ENCODE peak calls at places on chromosomes 11 and 22, in seven cellular contexts. One of them, this sample, is unnamed.

GRCh38 chr22:49116486-49116885 is 711.2 kb downstream of the BRD1 start:
- DNase-seq in psoas muscle: no peak
- DNase-seq in H7: peak; percentile 36
- DNase-seq in right atrium auricular region: no peak
- DNase-seq in prostate gland: no peak
- DNase-seq in stomach: no peak
- DNase-seq in AG04450: no peak
- DNase-seq in this sample: no peak

GRCh38 chr11:9280655-9281301 is 15.6 kb upstream of the DENND5A start:
- DNase-seq in psoas muscle: no peak
- DNase-seq in right atrium auricular region: peak; percentile 51
- DNase-seq in prostate gland: peak; percentile 69
- DNase-seq in H7: no peak
- DNase-seq in stomach: peak; percentile 57
- DNase-seq in AG04450: no peak
- DNase-seq in this sample: no peak

GRCh38 chr22:32202539-32203180 is 2.2 kb downstream of the RFPL2 start:
- DNase-seq in prostate gland: peak; percentile 53
- DNase-seq in H7: peak; percentile 79
- DNase-seq in stomach: peak; percentile 52
- DNase-seq in right atrium auricular region: no peak
- DNase-seq in AG04450: no peak
- DNase-seq in psoas muscle: no peak
- DNase-seq in this sample: peak; percentile 67

GRCh38 chr11:111166655-111167054 is 78.9 kb upstream of the POU2AF2 start:
- DNase-seq in H7: no peak
- DNase-seq in stomach: no peak
- DNase-seq in psoas muscle: no peak
- DNase-seq in AG04450: no peak
- DNase-seq in right atrium auricular region: no peak
- DNase-seq in prostate gland: no peak
- DNase-seq in this sample: no peak

GRCh38 chr22:33073989-33074391 is 15.8 kb upstream of the SYN3 start:
- DNase-seq in psoas muscle: no peak
- DNase-seq in prostate gland: no peak
- DNase-seq in stomach: no peak
- DNase-seq in right atrium auricular region: no peak
- DNase-seq in AG04450: no peak
- DNase-seq in H7: no peak
- DNase-seq in this sample: no peak

GRCh38 chr11:58465690-58466089 is 23.7 kb upstream of the OR5B12 start:
- DNase-seq in psoas muscle: no peak
- DNase-seq in AG04450: no peak
- DNase-seq in prostate gland: no peak
- DNase-seq in H7: no peak
- DNase-seq in stomach: no peak
- DNase-seq in right atrium auricular region: no peak
- DNase-seq in this sample: no peak

GRCh38 chr11:75323609-75324008 is 27.9 kb downstream of the ARRB1 start:
- DNase-seq in psoas muscle: no peak
- DNase-seq in stomach: peak; percentile 75
- DNase-seq in right atrium auricular region: no peak
- DNase-seq in prostate gland: no peak
- DNase-seq in AG04450: no peak
- DNase-seq in H7: peak; percentile 60
- DNase-seq in this sample: no peak

GRCh38 chr22:37218771-37219411 is 6.6 kb upstream of the SSTR3 start:
- DNase-seq in prostate gland: no peak
- DNase-seq in right atrium auricular region: no peak
- DNase-seq in H7: no peak
- DNase-seq in psoas muscle: no peak
- DNase-seq in AG04450: no peak
- DNase-seq in stomach: no peak
- DNase-seq in this sample: no peak

GRCh38 chr11:87223816-87224215 is 186.1 kb downstream of the TMEM135 start:
- DNase-seq in right atrium auricular region: no peak
- DNase-seq in psoas muscle: no peak
- DNase-seq in prostate gland: no peak
- DNase-seq in stomach: no peak
- DNase-seq in H7: no peak
- DNase-seq in AG04450: no peak
- DNase-seq in this sample: no peak

GRCh38 chr11:94641167-94641761 is 74.1 kb downstream of the PIWIL4 start:
- DNase-seq in stomach: no peak
- DNase-seq in prostate gland: no peak
- DNase-seq in AG04450: no peak
- DNase-seq in H7: no peak
- DNase-seq in right atrium auricular region: peak; percentile 65
- DNase-seq in psoas muscle: peak; percentile 27
- DNase-seq in this sample: no peak

GRCh38 chr11:115720537-115721308 is 216.5 kb upstream of the CADM1 start:
- DNase-seq in AG04450: no peak
- DNase-seq in right atrium auricular region: no peak
- DNase-seq in prostate gland: no peak
- DNase-seq in psoas muscle: no peak
- DNase-seq in stomach: no peak
- DNase-seq in H7: no peak
- DNase-seq in this sample: no peak

GRCh38 chr22:17120281-17120680 is 879 bp downstream of the TMEM121B start:
- DNase-seq in right atrium auricular region: no peak
- DNase-seq in H7: peak; percentile 95
- DNase-seq in AG04450: no peak
- DNase-seq in stomach: peak; percentile 51
- DNase-seq in psoas muscle: peak; percentile 68
- DNase-seq in prostate gland: peak; percentile 55
- DNase-seq in this sample: no peak

GRCh38 chr11:81000334-81001100 is 1559.7 kb upstream of the TENM4 start:
- DNase-seq in prostate gland: no peak
- DNase-seq in H7: no peak
- DNase-seq in right atrium auricular region: no peak
- DNase-seq in AG04450: no peak
- DNase-seq in stomach: no peak
- DNase-seq in psoas muscle: no peak
- DNase-seq in this sample: no peak

GRCh38 chr11:34644669-34645406 is 23.9 kb downstream of the EHF start:
- DNase-seq in H7: no peak
- DNase-seq in right atrium auricular region: no peak
- DNase-seq in stomach: no peak
- DNase-seq in AG04450: peak; percentile 59
- DNase-seq in prostate gland: no peak
- DNase-seq in psoas muscle: no peak
- DNase-seq in this sample: no peak

GRCh38 chr11:11324090-11324489 is 29.0 kb downstream of the CSNK2A3 start:
- DNase-seq in psoas muscle: no peak
- DNase-seq in stomach: no peak
- DNase-seq in right atrium auricular region: no peak
- DNase-seq in prostate gland: no peak
- DNase-seq in H7: no peak
- DNase-seq in AG04450: no peak
- DNase-seq in this sample: no peak

GRCh38 chr22:44526431-44527115 is 28.5 kb upstream of the RTL6 start:
- DNase-seq in right atrium auricular region: peak; percentile 47
- DNase-seq in stomach: no peak
- DNase-seq in psoas muscle: no peak
- DNase-seq in AG04450: no peak
- DNase-seq in prostate gland: no peak
- DNase-seq in H7: no peak
- DNase-seq in this sample: no peak

GRCh38 chr11:3939651-3940190 is 84.3 kb downstream of the STIM1 start:
- DNase-seq in prostate gland: no peak
- DNase-seq in H7: no peak
- DNase-seq in psoas muscle: no peak
- DNase-seq in stomach: no peak
- DNase-seq in right atrium auricular region: no peak
- DNase-seq in AG04450: no peak
- DNase-seq in this sample: no peak

GRCh38 chr22:27438271-27438980 is 363.1 kb downstream of the MN1 start:
- DNase-seq in psoas muscle: no peak
- DNase-seq in H7: peak; percentile 61
- DNase-seq in right atrium auricular region: no peak
- DNase-seq in prostate gland: peak; percentile 25
- DNase-seq in stomach: peak; percentile 73
- DNase-seq in AG04450: no peak
- DNase-seq in this sample: no peak

DNA sequence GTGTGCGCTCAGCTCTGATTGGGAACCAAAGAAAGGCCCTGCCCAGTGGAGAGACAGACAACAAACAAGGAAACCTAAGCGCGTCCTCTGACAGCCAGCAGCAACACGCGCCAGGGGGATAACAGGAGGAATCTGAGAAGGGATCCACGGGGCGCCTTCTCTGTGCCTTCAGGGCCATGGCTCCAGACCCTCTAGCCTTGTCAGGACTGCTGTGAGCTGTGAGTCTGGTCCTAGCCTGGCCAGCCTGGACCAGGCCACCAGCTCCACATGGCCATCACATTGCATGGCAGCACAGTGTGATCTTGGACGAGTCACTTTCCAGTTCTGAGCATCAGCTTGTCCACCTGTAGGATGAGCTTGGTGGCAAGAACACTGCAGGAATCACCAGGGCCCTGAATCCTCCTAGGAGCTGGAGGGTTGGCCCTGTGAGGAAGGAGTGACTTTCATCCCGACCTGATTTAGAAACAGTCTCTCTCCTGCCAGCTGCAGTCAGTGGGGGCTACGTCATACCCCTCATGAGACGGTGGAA is 11.8 kb upstream of the MGAT3 start:
- DNase-seq in right atrium auricular region: no peak
- DNase-seq in stomach: no peak
- DNase-seq in H7: no peak
- DNase-seq in AG04450: no peak
- DNase-seq in psoas muscle: no peak
- DNase-seq in prostate gland: no peak
- DNase-seq in this sample: no peak
- H3K27me3 ChIP-seq in right atrium auricular region: no peaks in the 10 kb centered on the region
- H3K27me3 ChIP-seq in stomach: peaks cover 51% of the 10 kb centered on the region
- H3K27me3 ChIP-seq in H7: no peaks in the 10 kb centered on the region
- H3K27me3 ChIP-seq in AG04450: peaks cover 12% of the 10 kb centered on the region
- H3K27me3 ChIP-seq in psoas muscle: no peaks in the 10 kb centered on the region
- H3K27me3 ChIP-seq in prostate gland: no peaks in the 10 kb centered on the region
- H3K27me3 ChIP-seq in this sample: no peaks in the 10 kb centered on the region

GRCh38 chr11:117796456-117797428 is at the start of gene DSCAML1:
- DNase-seq in psoas muscle: no peak
- DNase-seq in H7: peak; percentile 93
- DNase-seq in AG04450: no peak
- DNase-seq in right atrium auricular region: no peak
- DNase-seq in prostate gland: no peak
- DNase-seq in stomach: no peak
- DNase-seq in this sample: no peak
- H3K27me3 ChIP-seq in psoas muscle: no peaks in the 10 kb centered on the region
- H3K27me3 ChIP-seq in H7: peaks cover 60% of the 10 kb centered on the region
- H3K27me3 ChIP-seq in AG04450: peaks cover 41% of the 10 kb centered on the region
- H3K27me3 ChIP-seq in right atrium auricular region: peaks cover 18% of the 10 kb centered on the region
- H3K27me3 ChIP-seq in prostate gland: peaks cover 19% of the 10 kb centered on the region
- H3K27me3 ChIP-seq in stomach: peaks cover 80% of the 10 kb centered on the region
- H3K27me3 ChIP-seq in this sample: no peaks in the 10 kb centered on the region

GRCh38 chr11:61511383-61511782 is 2.8 kb downstream of the LRRC10B start:
- DNase-seq in psoas muscle: no peak
- DNase-seq in right atrium auricular region: no peak
- DNase-seq in prostate gland: no peak
- DNase-seq in AG04450: no peak
- DNase-seq in H7: no peak
- DNase-seq in stomach: no peak
- DNase-seq in this sample: no peak
- H3K27me3 ChIP-seq in psoas muscle: no peaks in the 10 kb centered on the region
- H3K27me3 ChIP-seq in right atrium auricular region: peaks cover 19% of the 10 kb centered on the region
- H3K27me3 ChIP-seq in prostate gland: no peaks in the 10 kb centered on the region
- H3K27me3 ChIP-seq in AG04450: peaks cover 44% of the 10 kb centered on the region
- H3K27me3 ChIP-seq in H7: peaks cover 37% of the 10 kb centered on the region
- H3K27me3 ChIP-seq in stomach: peaks cover 85% of the 10 kb centered on the region
- H3K27me3 ChIP-seq in this sample: peaks cover 11% of the 10 kb centered on the region

GRCh38 chr11:1810761-1811160 is 24.0 kb upstream of the SYT8 start:
- DNase-seq in AG04450: no peak
- DNase-seq in stomach: no peak
- DNase-seq in psoas muscle: no peak
- DNase-seq in right atrium auricular region: no peak
- DNase-seq in prostate gland: no peak
- DNase-seq in H7: no peak
- DNase-seq in this sample: no peak
- H3K27me3 ChIP-seq in AG04450: peaks cover 20% of the 10 kb centered on the region
- H3K27me3 ChIP-seq in stomach: peaks cover 13% of the 10 kb centered on the region
- H3K27me3 ChIP-seq in psoas muscle: no peaks in the 10 kb centered on the region
- H3K27me3 ChIP-seq in right atrium auricular region: no peaks in the 10 kb centered on the region
- H3K27me3 ChIP-seq in prostate gland: no peaks in the 10 kb centered on the region
- H3K27me3 ChIP-seq in H7: no peaks in the 10 kb centered on the region
- H3K27me3 ChIP-seq in this sample: no peaks in the 10 kb centered on the region

GRCh38 chr22:22344430-22344829 is 99.8 kb downstream of the VPREB1 start:
- DNase-seq in H7: no peak
- DNase-seq in prostate gland: no peak
- DNase-seq in psoas muscle: no peak
- DNase-seq in right atrium auricular region: no peak
- DNase-seq in stomach: no peak
- DNase-seq in AG04450: no peak
- DNase-seq in this sample: no peak
- H3K27me3 ChIP-seq in H7: peaks cover 97% of the 10 kb centered on the region
- H3K27me3 ChIP-seq in prostate gland: no peaks in the 10 kb centered on the region
- H3K27me3 ChIP-seq in psoas muscle: no peaks in the 10 kb centered on the region
- H3K27me3 ChIP-seq in right atrium auricular region: no peaks in the 10 kb centered on the region
- H3K27me3 ChIP-seq in stomach: peaks cover 32% of the 10 kb centered on the region
- H3K27me3 ChIP-seq in AG04450: peaks cover 10% of the 10 kb centered on the region
- H3K27me3 ChIP-seq in this sample: no peaks in the 10 kb centered on the region

This sample was measured in lung.